ENCODE peak calls at places on chromosomes 5 and 9, in four cellular contexts. M, T, I and P are unnamed samples.

GRCh38 chr5:179211076-179211475 is 134.2 kb downstream of the ADAMTS2 start:
- DNase-seq in M (no peak), T (no peak), I (no peak), P (no peak)

GRCh38 chr5:135934939-135935338 is 19.8 kb downstream of the LECT2 start:
- DNase-seq in M (no peak), T (no peak), I (no peak), P (peak; percentile 41)

GRCh38 chr5:133309166-133309791 is 257.5 kb downstream of the HSPA4 start:
- DNase-seq in M (no peak), T (no peak), I (no peak), P (no peak)

GRCh38 chr5:78345485-78345884 is 14.9 kb upstream of the SCAMP1 start:
- DNase-seq in M (no peak), T (no peak), I (no peak), P (no peak)

GRCh38 chr5:82325155-82325554 is 47.0 kb upstream of the RPS23 start:
- DNase-seq in M (no peak), T (no peak), I (no peak), P (no peak)

GRCh38 chr5:151196556-151197290 is 27.2 kb downstream of the CCDC69 start:
- DNase-seq in M (peak; percentile 95), T (no peak), I (no peak), P (no peak)

GRCh38 chr5:140794594-140795258 is at the start of gene PCDHA2:
- DNase-seq in M (no peak), T (no peak), I (no peak), P (peak; percentile 66)

GRCh38 chr5:127876384-127876783 is 173.2 kb downstream of the CCDC192 start:
- DNase-seq in M (no peak), T (no peak), I (peak; percentile 61), P (no peak)

GRCh38 chr5:152642406-152642805 is 237.3 kb upstream of the NMUR2 start:
- DNase-seq in M (no peak), T (no peak), I (no peak), P (no peak)

GRCh38 chr5:37495668-37496067 is 116.5 kb downstream of the WDR70 start:
- DNase-seq in M (no peak), T (no peak), I (no peak), P (no peak)

GRCh38 chr5:72584466-72584865 is 77.3 kb upstream of the ZNF366 start:
- DNase-seq in M (peak; percentile 36), T (peak; percentile 17), I (no peak), P (no peak)

GRCh38 chr5:71974622-71975021 is 132.7 kb upstream of the MAP1B start:
- DNase-seq in M (no peak), T (no peak), I (no peak), P (no peak)

GRCh38 chr9:86909388-86909787 is 37.9 kb downstream of the GAS1 start:
- DNase-seq in M (no peak), T (no peak), I (no peak), P (no peak)

GRCh38 chr5:172534229-172535169 is 80.2 kb upstream of the SH3PXD2B start:
- DNase-seq in M (no peak), T (no peak), I (peak; percentile 4), P (no peak)

GRCh38 chr5:77973253-77973609 is 197.1 kb upstream of the TBCA start:
- DNase-seq in M (no peak), T (no peak), I (no peak), P (no peak)

GRCh38 chr5:168315991-168316578 is 24.6 kb downstream of the WWC1 start:
- DNase-seq in M (no peak), T (no peak), I (no peak), P (no peak)

GRCh38 chr9:134413890-134414731 is 87.9 kb downstream of the RXRA start:
- DNase-seq in M (no peak), T (no peak), I (peak; percentile 50), P (no peak)

GRCh38 chr5:170597109-170597741 is 93.4 kb downstream of the KCNIP1 start:
- DNase-seq in M (no peak), T (no peak), I (no peak), P (no peak)

GRCh38 chr5:119302916-119303897 is 52.6 kb upstream of the TNFAIP8 start:
- DNase-seq in M (no peak), T (no peak), I (no peak), P (peak; percentile 51)

GRCh38 chr9:131999692-132000551 is 79.7 kb downstream of the MED27 start:
- DNase-seq in M (peak; percentile 36), T (no peak), I (no peak), P (no peak)

GRCh38 chr9:121494192-121494591 is 5.5 kb downstream of the GGTA1 start:
- DNase-seq in M (no peak), T (no peak), I (no peak), P (no peak)

GRCh38 chr9:116193636-116194035 is 40.0 kb downstream of the PAPPA start:
- DNase-seq in M (no peak), T (no peak), I (no peak), P (no peak)

GRCh38 chr5:59673438-59674058 is 220.0 kb downstream of the PDE4D start:
- DNase-seq in M (no peak), T (peak; percentile 10), I (peak; percentile 8), P (peak; percentile 18)

GRCh38 chr5:172312286-172312685 is 28.7 kb upstream of the UBTD2 start:
- DNase-seq in M (no peak), T (no peak), I (no peak), P (no peak)

GRCh38 chr9:4313144-4313543 is 13.3 kb upstream of the GLIS3 start:
- DNase-seq in M (no peak), T (no peak), I (no peak), P (no peak)

GRCh38 chr9:108103294-108103693 is 613.7 kb upstream of the KLF4 start:
- DNase-seq in M (no peak), T (no peak), I (no peak), P (no peak)

GRCh38 chr9:12185856-12186255 is 507.3 kb upstream of the TYRP1 start:
- DNase-seq in M (no peak), T (no peak), I (no peak), P (no peak)

GRCh38 chr5:119275146-119275872 is 80.5 kb upstream of the TNFAIP8 start:
- DNase-seq in M (no peak), T (no peak), I (peak; percentile 21), P (no peak)

GRCh38 chr5:16539169-16539666 is 73.6 kb upstream of the ZNF622 start:
- DNase-seq in M (no peak), T (no peak), I (no peak), P (no peak)

GRCh38 chr5:41747708-41748107 is 122.5 kb downstream of the OXCT1 start:
- DNase-seq in M (no peak), T (no peak), I (no peak), P (no peak)

DNA sequence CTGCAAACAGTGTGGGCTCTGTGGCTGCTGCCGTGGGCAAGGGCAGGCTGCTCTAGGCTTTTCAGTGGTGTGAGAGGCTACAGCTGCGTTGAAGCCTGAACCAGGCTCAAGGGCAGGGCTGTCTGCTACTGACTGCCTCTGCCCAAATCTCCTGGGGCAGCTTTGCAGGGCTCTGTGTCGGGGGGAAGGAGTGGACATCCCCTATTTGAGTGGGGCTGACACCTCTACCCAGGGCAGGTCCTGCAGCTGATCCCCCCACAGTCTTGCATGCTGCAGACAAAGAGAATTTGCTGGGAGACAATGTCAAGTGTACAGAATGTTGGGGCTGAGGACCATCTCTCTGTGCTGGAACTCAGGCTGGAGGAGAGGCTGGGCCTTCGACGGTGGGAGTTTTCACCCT is 240.2 kb downstream of the PBX3 start:
- DNase-seq in M (no peak), T (no peak), I (no peak), P (no peak)
- TF ChIP-seq JUND in M (no peak), T (no peak), I (no peak), P (no peak)

GRCh38 chr5:150149618-150150017 is 6.0 kb downstream of the PDGFRB start:
- DNase-seq in M (no peak), T (no peak), I (no peak), P (no peak)
- TF ChIP-seq JUND in M (no peak), T (no peak), I (no peak), P (no peak)

DNA sequence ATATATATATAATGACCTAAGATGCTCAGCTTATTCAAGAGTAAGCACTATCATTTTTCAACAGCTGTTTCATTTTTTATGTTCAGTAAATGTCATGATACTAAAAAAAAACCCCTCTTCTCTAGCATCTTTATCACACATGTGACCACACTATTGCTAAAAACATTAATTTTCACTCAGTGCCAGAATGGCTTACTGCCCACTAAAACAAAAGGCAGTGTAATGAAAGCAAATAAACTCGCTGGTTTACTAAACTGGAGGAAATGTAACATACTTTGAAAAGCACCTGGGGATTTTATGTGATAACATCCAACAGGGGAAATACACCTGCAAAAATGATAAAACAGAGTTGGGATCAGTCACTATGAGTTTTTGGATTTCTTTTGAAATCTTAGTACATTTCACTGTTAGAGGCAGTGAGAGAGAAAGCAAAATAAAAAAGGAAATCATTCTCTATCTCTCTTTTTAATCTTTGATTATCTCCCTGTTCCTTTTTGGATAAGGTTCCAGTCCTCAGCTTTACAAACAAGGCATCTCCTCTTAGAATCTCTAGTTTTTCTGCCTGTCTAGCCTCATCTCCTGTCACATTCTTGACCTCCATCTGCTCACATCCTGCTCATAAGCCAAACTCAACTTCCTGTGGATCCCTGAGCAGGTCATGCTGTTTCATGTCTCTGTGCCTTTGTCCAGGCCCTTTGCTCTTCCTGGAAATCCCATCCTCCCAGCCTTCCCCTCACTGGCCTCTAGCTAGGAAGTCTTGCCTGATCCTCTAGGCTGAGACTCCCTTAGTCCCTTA is 338.0 kb downstream of the MAN2A1 start:
- DNase-seq in M (no peak), T (no peak), I (no peak), P (no peak)
- TF ChIP-seq JUND in M (no peak), T (no peak), I (no peak), P (no peak)

DNA sequence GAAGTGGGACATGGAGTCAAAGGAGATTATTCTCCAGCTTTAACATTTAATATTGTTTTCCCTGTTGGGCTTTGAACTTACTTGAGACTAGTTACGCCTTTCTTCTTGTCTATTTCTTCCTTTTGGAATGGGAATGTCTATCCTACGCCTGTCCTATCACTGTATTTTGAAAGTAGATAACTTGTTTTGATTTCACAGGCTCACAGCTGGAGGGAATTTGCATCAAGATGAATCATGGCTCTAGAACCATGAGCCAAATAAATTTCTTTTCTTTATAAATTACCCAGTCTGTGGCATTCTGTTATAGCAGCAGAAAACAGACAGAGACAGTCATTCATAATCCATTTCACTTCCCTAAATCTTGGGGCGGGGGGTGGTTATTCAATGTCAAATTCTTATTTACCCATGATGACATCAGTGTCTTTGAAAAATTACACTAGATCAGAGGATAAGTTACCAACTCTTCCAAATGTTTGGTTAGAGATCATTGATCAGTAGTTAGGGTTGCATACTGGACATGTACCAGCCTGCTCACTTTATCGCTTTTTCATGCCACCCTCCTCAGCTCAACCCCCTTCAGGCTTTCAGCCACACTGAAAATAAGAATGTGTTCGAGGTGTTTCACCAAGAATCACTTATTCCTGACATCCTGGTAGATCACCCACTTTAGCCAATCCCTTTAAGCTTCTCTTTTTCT is 419.6 kb upstream of the PIK3R1 start:
- DNase-seq in M (no peak), T (no peak), I (no peak), P (no peak)
- TF ChIP-seq JUND in M (no peak), T (no peak), I (no peak), P (no peak)

GRCh38 chr5:141950207-141951005 is 7.6 kb downstream of the PCDH12 start:
- DNase-seq in M (no peak), T (no peak), I (no peak), P (no peak)

GRCh38 chr5:141952030-141952429 is 6.0 kb downstream of the PCDH12 start:
- DNase-seq in M (no peak), T (no peak), I (no peak), P (no peak)

GRCh38 chr5:141954193-141954592 is 3.8 kb downstream of the PCDH12 start:
- DNase-seq in M (no peak), T (no peak), I (no peak), P (no peak)

GRCh38 chr5:141948812-141949211 is 9.2 kb downstream of the PCDH12 start:
- DNase-seq in M (no peak), T (no peak), I (no peak), P (no peak)

GRCh38 chr5:141951341-141951781 is 6.6 kb downstream of the PCDH12 start:
- DNase-seq in M (no peak), T (peak; percentile 55), I (no peak), P (no peak)
- TF ChIP-seq JUND in M (no peak), T (no peak), I (no peak), P (no peak)